ENCODE peak calls at places on chromosome 12, in four cellular contexts. One of them, this sample, is unnamed.

GRCh38 chr12:67509987-67510386 is 138.6 kb upstream of the DYRK2 start:
- DNase-seq in tibial artery: no peak
- DNase-seq in testis: no peak
- DNase-seq in ascending aorta: no peak
- DNase-seq in this sample: no peak

GRCh38 chr12:23349550-23349949 is 599.9 kb downstream of the SOX5 start:
- DNase-seq in tibial artery: no peak
- DNase-seq in testis: no peak
- DNase-seq in ascending aorta: no peak
- DNase-seq in this sample: no peak

GRCh38 chr12:119788783-119789182 is 88.3 kb downstream of the CIT start:
- DNase-seq in tibial artery: no peak
- DNase-seq in testis: no peak
- DNase-seq in ascending aorta: no peak
- DNase-seq in this sample: no peak

GRCh38 chr12:5615760-5616159 is 183.9 kb downstream of the NTF3 start:
- DNase-seq in tibial artery: no peak
- DNase-seq in testis: no peak
- DNase-seq in ascending aorta: no peak
- DNase-seq in this sample: no peak

GRCh38 chr12:62879691-62880090 is 55.3 kb downstream of the PPM1H start:
- DNase-seq in tibial artery: no peak
- DNase-seq in testis: no peak
- DNase-seq in ascending aorta: no peak
- DNase-seq in this sample: no peak

GRCh38 chr12:56878010-56878339 is 56.2 kb downstream of the SDR9C7 start:
- DNase-seq in tibial artery: no peak
- DNase-seq in testis: no peak
- DNase-seq in ascending aorta: no peak
- DNase-seq in this sample: no peak

GRCh38 chr12:90995041-90995440 is 9.7 kb downstream of the EPYC start:
- DNase-seq in tibial artery: no peak
- DNase-seq in testis: no peak
- DNase-seq in ascending aorta: no peak
- DNase-seq in this sample: no peak

GRCh38 chr12:122946690-122947271 is 19.5 kb downstream of the ABCB9 start:
- DNase-seq in tibial artery: peak
- DNase-seq in testis: peak
- DNase-seq in ascending aorta: peak
- DNase-seq in this sample: peak

GRCh38 chr12:120820885-120821510 is 83.2 kb downstream of the SPPL3 start:
- DNase-seq in tibial artery: no peak
- DNase-seq in testis: no peak
- DNase-seq in ascending aorta: no peak
- DNase-seq in this sample: no peak

GRCh38 chr12:128755565-128755964 is 68.2 kb downstream of the SLC15A4 start:
- DNase-seq in tibial artery: no peak
- DNase-seq in testis: no peak
- DNase-seq in ascending aorta: no peak
- DNase-seq in this sample: no peak

GRCh38 chr12:1922075-1922709 is 3.7 kb upstream of the CACNA2D4 start:
- DNase-seq in tibial artery: no peak
- DNase-seq in testis: peak
- DNase-seq in ascending aorta: no peak
- DNase-seq in this sample: peak

GRCh38 chr12:47736877-47737676 is 11.8 kb upstream of the ENDOU start:
- DNase-seq in tibial artery: peak
- DNase-seq in testis: peak
- DNase-seq in ascending aorta: peak
- DNase-seq in this sample: peak

GRCh38 chr12:103623716-103624115 is 36.6 kb downstream of the STAB2 start:
- DNase-seq in tibial artery: no peak
- DNase-seq in testis: no peak
- DNase-seq in ascending aorta: no peak
- DNase-seq in this sample: no peak

GRCh38 chr12:124816295-124816854 is 47.3 kb downstream of the SCARB1 start:
- DNase-seq in tibial artery: no peak
- DNase-seq in testis: peak
- DNase-seq in ascending aorta: no peak
- DNase-seq in this sample: no peak

GRCh38 chr12:58513866-58514265 is 406.4 kb downstream of the LRIG3 start:
- DNase-seq in tibial artery: no peak
- DNase-seq in testis: no peak
- DNase-seq in ascending aorta: no peak
- DNase-seq in this sample: no peak

GRCh38 chr12:122459211-122459610 is 36.7 kb upstream of the CLIP1 start:
- DNase-seq in tibial artery: no peak
- DNase-seq in testis: no peak
- DNase-seq in ascending aorta: no peak
- DNase-seq in this sample: peak

GRCh38 chr12:42741771-42742510 is 152.4 kb upstream of the PRICKLE1 start:
- DNase-seq in tibial artery: no peak
- DNase-seq in testis: no peak
- DNase-seq in ascending aorta: no peak
- DNase-seq in this sample: no peak

GRCh38 chr12:108823804-108824203 is 33.6 kb downstream of the SSH1 start:
- DNase-seq in tibial artery: no peak
- DNase-seq in testis: no peak
- DNase-seq in ascending aorta: no peak
- DNase-seq in this sample: no peak

GRCh38 chr12:132481771-132482745 is 7.9 kb upstream of the FBRSL1 start:
- DNase-seq in tibial artery: no peak
- DNase-seq in testis: no peak
- DNase-seq in ascending aorta: no peak
- DNase-seq in this sample: no peak

GRCh38 chr12:113040722-113041168 is 15.8 kb upstream of the DTX1 start:
- DNase-seq in tibial artery: peak
- DNase-seq in testis: peak
- DNase-seq in ascending aorta: peak
- DNase-seq in this sample: peak

GRCh38 chr12:26120561-26121274 is 4.1 kb downstream of the BHLHE41 start:
- DNase-seq in tibial artery: no peak
- DNase-seq in testis: no peak
- DNase-seq in ascending aorta: no peak
- DNase-seq in this sample: no peak

GRCh38 chr12:116216022-116216756 is 61.3 kb downstream of the MED13L start:
- DNase-seq in tibial artery: no peak
- DNase-seq in testis: no peak
- DNase-seq in ascending aorta: no peak
- DNase-seq in this sample: no peak

GRCh38 chr12:27780612-27781408 is 774 bp upstream of the MANSC4 start:
- DNase-seq in tibial artery: peak
- DNase-seq in testis: peak
- DNase-seq in ascending aorta: no peak
- DNase-seq in this sample: no peak

GRCh38 chr12:38906482-38907170 is 1.2 kb upstream of the CPNE8 start:
- DNase-seq in tibial artery: peak
- DNase-seq in testis: peak
- DNase-seq in ascending aorta: peak
- DNase-seq in this sample: peak

GRCh38 chr12:123532021-123532420 is 1.5 kb downstream of the RILPL1 start:
- DNase-seq in tibial artery: peak
- DNase-seq in testis: no peak
- DNase-seq in ascending aorta: no peak
- DNase-seq in this sample: no peak

GRCh38 chr12:111687255-111687654 is 1.4 kb downstream of the ACAD10 start:
- DNase-seq in tibial artery: no peak
- DNase-seq in testis: no peak
- DNase-seq in ascending aorta: no peak
- DNase-seq in this sample: no peak

GRCh38 chr12:108629824-108630476 is 3.7 kb downstream of the SELPLG start:
- DNase-seq in tibial artery: peak
- DNase-seq in testis: no peak
- DNase-seq in ascending aorta: no peak
- DNase-seq in this sample: no peak

GRCh38 chr12:49298160-49298559 is 3.2 kb downstream of the PRPH start:
- DNase-seq in tibial artery: no peak
- DNase-seq in testis: peak
- DNase-seq in ascending aorta: no peak
- DNase-seq in this sample: no peak
- TF ChIP-seq CTCF in tibial artery: no peak
- TF ChIP-seq CTCF in testis: no peak
- TF ChIP-seq CTCF in ascending aorta: no peak
- TF ChIP-seq CTCF in this sample: no peak

GRCh38 chr12:818733-819132 is 66.4 kb downstream of the WNK1 start:
- DNase-seq in tibial artery: no peak
- DNase-seq in testis: no peak
- DNase-seq in ascending aorta: no peak
- DNase-seq in this sample: no peak

GRCh38 chr12:820336-820735 is 68.0 kb downstream of the WNK1 start:
- DNase-seq in tibial artery: no peak
- DNase-seq in testis: no peak
- DNase-seq in ascending aorta: no peak
- DNase-seq in this sample: no peak

GRCh38 chr12:817941-818600 is 65.7 kb downstream of the WNK1 start:
- DNase-seq in tibial artery: no peak
- DNase-seq in testis: no peak
- DNase-seq in ascending aorta: no peak
- DNase-seq in this sample: no peak

GRCh38 chr12:828726-829395 is 76.5 kb downstream of the WNK1 start:
- DNase-seq in tibial artery: no peak
- DNase-seq in testis: no peak
- DNase-seq in ascending aorta: no peak
- DNase-seq in this sample: no peak

DNA sequence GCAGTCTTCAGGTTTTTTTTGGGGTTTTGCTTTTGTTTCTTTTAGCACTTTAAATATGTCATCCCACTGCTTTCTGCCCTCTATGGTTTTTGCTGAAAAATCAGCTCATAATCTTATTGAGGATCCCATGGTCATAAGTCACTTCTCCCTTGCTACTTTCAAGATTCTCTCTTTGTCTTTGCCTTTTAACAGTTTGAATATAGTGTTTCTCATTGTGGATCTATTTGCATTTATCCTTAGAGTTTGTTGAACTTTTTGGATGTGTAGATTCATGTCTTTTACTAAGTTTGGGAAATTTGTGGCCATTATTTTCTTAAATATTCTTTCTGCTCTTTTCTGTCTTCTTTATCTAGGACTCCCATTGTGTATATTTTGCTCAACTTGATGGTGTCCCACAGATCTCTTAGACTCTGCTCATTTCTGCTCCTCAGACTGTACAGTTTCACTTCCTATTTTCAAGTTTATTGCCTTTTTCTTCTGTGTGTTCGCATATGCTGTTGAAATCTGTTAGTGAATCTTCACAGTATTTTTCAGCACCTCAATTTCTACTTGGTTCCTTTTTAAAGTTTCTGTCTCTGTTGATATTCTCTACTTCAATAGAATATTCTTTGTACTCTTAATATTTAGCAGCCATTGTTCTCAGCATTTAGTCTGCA is 70.8 kb downstream of the WNK1 start:
- DNase-seq in tibial artery: no peak
- DNase-seq in testis: no peak
- DNase-seq in ascending aorta: no peak
- DNase-seq in this sample: no peak
- H3K4me3 ChIP-seq in tibial artery: no peak
- H3K4me3 ChIP-seq in testis: no peak
- H3K4me3 ChIP-seq in ascending aorta: no peak
- H3K4me3 ChIP-seq in this sample: no peak

GRCh38 chr12:7066596-7066995 is 6.1 kb downstream of the C1S start:
- DNase-seq in tibial artery: no peak
- DNase-seq in testis: no peak
- DNase-seq in ascending aorta: no peak
- DNase-seq in this sample: no peak
- TF ChIP-seq CTCF in tibial artery: no peak
- TF ChIP-seq CTCF in testis: no peak
- TF ChIP-seq CTCF in ascending aorta: no peak
- TF ChIP-seq CTCF in this sample: no peak

DNA sequence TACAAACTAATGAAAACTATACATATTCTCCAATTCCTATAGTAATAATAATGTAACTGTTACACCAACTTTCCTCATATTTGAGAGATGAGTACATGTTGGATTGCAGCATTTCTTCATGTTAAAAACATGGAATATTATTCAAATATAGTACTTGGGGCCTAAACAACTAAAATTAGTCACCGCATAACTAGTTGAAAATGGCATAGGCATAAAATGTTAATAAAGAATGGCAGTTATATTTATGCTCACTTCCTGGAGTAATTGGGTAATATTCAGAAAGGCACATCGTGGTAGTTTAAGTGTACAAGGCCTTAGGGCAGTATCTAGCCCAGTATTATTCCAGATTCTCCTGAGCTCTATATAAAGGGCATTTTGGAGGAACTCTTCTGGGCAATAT is 46.1 kb downstream of the ERGIC2 start:
- DNase-seq in tibial artery: no peak
- DNase-seq in testis: no peak
- DNase-seq in ascending aorta: no peak
- DNase-seq in this sample: no peak
- H3K4me3 ChIP-seq in tibial artery: no peak
- H3K4me3 ChIP-seq in testis: no peak
- H3K4me3 ChIP-seq in ascending aorta: no peak
- H3K4me3 ChIP-seq in this sample: no peak

GRCh38 chr12:571795-572531 is 91.3 kb downstream of the NINJ2 start:
- DNase-seq in tibial artery: peak
- DNase-seq in testis: peak
- DNase-seq in ascending aorta: no peak
- DNase-seq in this sample: no peak
- TF ChIP-seq CTCF in tibial artery: no peak
- TF ChIP-seq CTCF in testis: no peak
- TF ChIP-seq CTCF in ascending aorta: no peak
- TF ChIP-seq CTCF in this sample: no peak

DNA sequence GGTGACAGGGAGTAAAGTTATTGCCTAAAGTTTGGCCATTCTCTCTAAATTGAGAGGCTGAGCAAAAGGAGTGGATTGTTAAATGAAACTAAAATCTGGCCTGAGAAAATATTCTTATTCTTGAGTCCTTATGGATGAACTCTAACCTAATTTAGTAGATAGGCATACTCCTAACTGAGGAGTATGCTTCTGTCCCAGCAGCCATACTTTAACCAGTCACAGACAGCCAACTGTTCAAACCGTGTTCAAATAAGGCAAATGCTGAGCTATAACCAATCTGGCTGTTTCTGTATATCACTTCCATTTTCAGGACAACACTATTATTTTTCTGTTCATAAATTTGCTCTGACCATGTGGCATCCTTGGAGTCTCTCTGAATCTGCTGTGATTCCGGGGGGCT is 75.9 kb upstream of the RERGL start:
- DNase-seq in tibial artery: no peak
- DNase-seq in testis: no peak
- DNase-seq in ascending aorta: no peak
- DNase-seq in this sample: no peak
- H3K4me3 ChIP-seq in tibial artery: no peak
- H3K4me3 ChIP-seq in testis: no peak
- H3K4me3 ChIP-seq in ascending aorta: peak
- H3K4me3 ChIP-seq in this sample: no peak

DNA sequence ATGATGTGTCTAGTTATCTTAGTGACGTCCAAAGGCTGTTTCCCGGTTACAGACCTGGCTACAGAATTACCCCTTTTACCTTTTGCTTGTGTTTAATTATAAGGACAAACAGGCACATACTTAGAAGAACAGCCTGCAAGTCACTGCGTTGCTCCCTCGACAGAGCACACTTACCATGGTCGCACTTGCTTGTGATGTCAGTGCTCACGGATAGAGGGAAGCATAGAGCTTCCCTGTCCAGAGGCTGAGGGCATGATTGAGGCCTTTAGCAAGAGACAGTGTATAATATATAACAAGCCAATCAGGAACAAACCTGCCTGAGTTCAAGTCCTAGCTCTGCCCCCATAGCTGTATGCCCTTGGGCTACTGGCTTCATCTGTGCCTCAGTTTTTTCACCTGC is 73.2 kb upstream of the SCN8A start:
- DNase-seq in tibial artery: no peak
- DNase-seq in testis: no peak
- DNase-seq in ascending aorta: no peak
- DNase-seq in this sample: no peak
- TF ChIP-seq CTCF in tibial artery: no peak
- TF ChIP-seq CTCF in testis: no peak
- TF ChIP-seq CTCF in ascending aorta: no peak
- TF ChIP-seq CTCF in this sample: no peak

This sample was measured in lower leg skin.